ENCODE peak calls at places on chromosomes 6 and 20, in eight cellular contexts. N is T-helper 2 cell; F is Right ventricle myocardium inferior; G is stimulated activated CD8-positive, alpha-beta memory T cell treated with anti-CD3 and anti-CD28 coated beads, Interleukin-2, amount 100 ng/mL, for 1 hour; D is thoracic aorta; P is stimulated activated naive CD8-positive, alpha-beta T cell treated with anti-CD3 and anti-CD28 coated beads, Interleukin-15, amount 100 ng/mL, for 72 hours; W is epithelial cell of proximal tubule; M is germinal center. B is an unnamed sample.

GRCh38 chr20:19072988-19073387 is 139.5 kb upstream of the SLC24A3 start:
- DNase-seq in N (no peak), F (no peak), G (no peak), D (no peak), P (no peak), W (no peak), M (no peak), B (no peak)

GRCh38 chr6:128121610-128122009 is 220.8 kb upstream of the THEMIS start:
- DNase-seq in N (no peak), F (no peak), G (no peak), D (no peak), P (no peak), W (no peak), M (no peak), B (no peak)

GRCh38 chr6:79257381-79258205 is 23.1 kb upstream of the HMGN3 start:
- DNase-seq in N (no peak), F (no peak), G (no peak), D (no peak), P (no peak), W (no peak), M (no peak), B (no peak)

GRCh38 chr6:7975764-7976146 is 65.2 kb upstream of the TXNDC5 start:
- DNase-seq in N (no peak), F (no peak), G (no peak), D (no peak), P (no peak), W (no peak), M (no peak), B (peak; percentile 58)

GRCh38 chr6:110284877-110285276 is 73.3 kb downstream of the METTL24 start:
- DNase-seq in N (no peak), F (no peak), G (no peak), D (no peak), P (no peak), W (no peak), M (no peak), B (no peak)

GRCh38 chr6:17984399-17984798 is 3.0 kb downstream of the KIF13A start:
- DNase-seq in N (no peak), F (no peak), G (no peak), D (no peak), P (no peak), W (no peak), M (no peak), B (no peak)

GRCh38 chr6:78308025-78308424 is 559.3 kb upstream of the IRAK1BP1 start:
- DNase-seq in N (no peak), F (no peak), G (no peak), D (no peak), P (no peak), W (no peak), M (no peak), B (peak; percentile 72)

GRCh38 chr6:38113810-38114577 is 294.5 kb downstream of the ZFAND3 start:
- DNase-seq in N (no peak), F (no peak), G (no peak), D (no peak), P (no peak), W (no peak), M (no peak), B (no peak)

GRCh38 chr6:8131265-8131897 is 29.0 kb upstream of the EEF1E1 start:
- DNase-seq in N (peak; percentile 33), F (no peak), G (no peak), D (no peak), P (peak; percentile 38), W (no peak), M (peak; percentile 11), B (peak; percentile 90)

GRCh38 chr6:15331629-15332241 is 85.9 kb downstream of the JARID2 start:
- DNase-seq in N (no peak), F (no peak), G (no peak), D (no peak), P (no peak), W (no peak), M (no peak), B (no peak)

GRCh38 chr6:2108700-2109306 is 136.6 kb downstream of the GMDS start:
- DNase-seq in N (no peak), F (no peak), G (no peak), D (no peak), P (no peak), W (no peak), M (no peak), B (no peak)